ENCODE peak calls at places on chromosomes 2 and 18, in four cellular contexts. One of them, this sample, is unnamed. For H3K9me3, the result is how much of the 10 kb centered on the place peaks cover.

GRCh38 chr2:160368988-160369935 is 124.3 kb downstream of the RBMS1 start:
- DNase-seq in CD8-positive, alpha-beta memory T cell: no peak
- DNase-seq in HepG2: no peak
- DNase-seq in K562: no peak
- DNase-seq in this sample: no peak

GRCh38 chr18:48749768-48750167 is 201.0 kb downstream of the SMAD7 start:
- DNase-seq in HepG2: no peak
- DNase-seq in K562: no peak
- DNase-seq in CD8-positive, alpha-beta memory T cell: no peak
- DNase-seq in this sample: peak

GRCh38 chr2:3138621-3139020 is 239.0 kb downstream of the EIPR1 start:
- DNase-seq in K562: no peak
- DNase-seq in CD8-positive, alpha-beta memory T cell: no peak
- DNase-seq in HepG2: no peak
- DNase-seq in this sample: no peak

GRCh38 chr18:51666717-51667320 is 469.3 kb upstream of the MEX3C start:
- DNase-seq in HepG2: no peak
- DNase-seq in CD8-positive, alpha-beta memory T cell: no peak
- DNase-seq in K562: no peak
- DNase-seq in this sample: no peak

GRCh38 chr2:127664065-127664894 is 11.1 kb downstream of the LIMS2 start:
- DNase-seq in K562: no peak
- DNase-seq in CD8-positive, alpha-beta memory T cell: no peak
- DNase-seq in HepG2: no peak
- DNase-seq in this sample: peak

GRCh38 chr2:59342166-59342565 is 1101.0 kb upstream of the FANCL start:
- DNase-seq in CD8-positive, alpha-beta memory T cell: no peak
- DNase-seq in K562: no peak
- DNase-seq in HepG2: no peak
- DNase-seq in this sample: no peak

GRCh38 chr2:127324635-127325034 is 30.7 kb upstream of the ERCC3 start:
- DNase-seq in K562: peak
- DNase-seq in CD8-positive, alpha-beta memory T cell: no peak
- DNase-seq in HepG2: peak
- DNase-seq in this sample: no peak

GRCh38 chr2:191857406-191857805 is 10.5 kb upstream of the CAVIN2 start:
- DNase-seq in CD8-positive, alpha-beta memory T cell: no peak
- DNase-seq in HepG2: no peak
- DNase-seq in K562: no peak
- DNase-seq in this sample: no peak

GRCh38 chr2:85601771-85602475 is 575 bp downstream of the TMEM150A start:
- DNase-seq in CD8-positive, alpha-beta memory T cell: no peak
- DNase-seq in K562: peak
- DNase-seq in HepG2: peak
- DNase-seq in this sample: peak

GRCh38 chr2:172251231-172251630 is 148.5 kb upstream of the DLX2 start:
- DNase-seq in HepG2: no peak
- DNase-seq in K562: no peak
- DNase-seq in CD8-positive, alpha-beta memory T cell: no peak
- DNase-seq in this sample: no peak

GRCh38 chr2:49988816-49989215 is 834.5 kb upstream of the FSHR start:
- DNase-seq in CD8-positive, alpha-beta memory T cell: no peak
- DNase-seq in HepG2: no peak
- DNase-seq in K562: no peak
- DNase-seq in this sample: no peak

GRCh38 chr2:174673876-174674275 is 76.3 kb upstream of the WIPF1 start:
- DNase-seq in CD8-positive, alpha-beta memory T cell: no peak
- DNase-seq in K562: no peak
- DNase-seq in HepG2: no peak
- DNase-seq in this sample: no peak

GRCh38 chr2:47373747-47374146 is 29.2 kb upstream of the MSH2 start:
- DNase-seq in HepG2: peak
- DNase-seq in K562: peak
- DNase-seq in CD8-positive, alpha-beta memory T cell: no peak
- DNase-seq in this sample: no peak

GRCh38 chr18:25915907-25916306 is 174.5 kb downstream of the SS18 start:
- DNase-seq in HepG2: no peak
- DNase-seq in K562: no peak
- DNase-seq in CD8-positive, alpha-beta memory T cell: no peak
- DNase-seq in this sample: no peak

GRCh38 chr2:2731885-2732284 is 400.8 kb upstream of the MYT1L start:
- DNase-seq in CD8-positive, alpha-beta memory T cell: no peak
- DNase-seq in HepG2: no peak
- DNase-seq in K562: no peak
- DNase-seq in this sample: no peak

GRCh38 chr18:10059610-10060468 is 146.0 kb downstream of the VAPA start:
- DNase-seq in K562: no peak
- DNase-seq in CD8-positive, alpha-beta memory T cell: no peak
- DNase-seq in HepG2: no peak
- DNase-seq in this sample: peak

GRCh38 chr18:61572871-61573270 is 239.6 kb downstream of the CDH20 start:
- DNase-seq in CD8-positive, alpha-beta memory T cell: no peak
- DNase-seq in K562: no peak
- DNase-seq in HepG2: no peak
- DNase-seq in this sample: no peak

GRCh38 chr18:59085797-59086196 is 53.9 kb upstream of the SEC11C start:
- DNase-seq in HepG2: no peak
- DNase-seq in CD8-positive, alpha-beta memory T cell: no peak
- DNase-seq in K562: no peak
- DNase-seq in this sample: no peak

GRCh38 chr18:32769242-32770180 is 3.3 kb downstream of the KLHL14 start:
- DNase-seq in HepG2: peak
- DNase-seq in K562: no peak
- DNase-seq in CD8-positive, alpha-beta memory T cell: no peak
- DNase-seq in this sample: no peak

GRCh38 chr2:72973566-72974435 is 56.5 kb downstream of the EMX1 start:
- DNase-seq in HepG2: peak
- DNase-seq in K562: peak
- DNase-seq in CD8-positive, alpha-beta memory T cell: no peak
- DNase-seq in this sample: no peak

GRCh38 chr2:229884775-229885699 is 36.8 kb downstream of the TRIP12 start:
- DNase-seq in K562: no peak
- DNase-seq in CD8-positive, alpha-beta memory T cell: no peak
- DNase-seq in HepG2: no peak
- DNase-seq in this sample: no peak

GRCh38 chr2:66578067-66578852 is 143.3 kb downstream of the MEIS1 start:
- DNase-seq in CD8-positive, alpha-beta memory T cell: no peak
- DNase-seq in HepG2: no peak
- DNase-seq in K562: no peak
- DNase-seq in this sample: no peak

GRCh38 chr18:2984703-2985261 is 28.2 kb downstream of the LPIN2 start:
- DNase-seq in CD8-positive, alpha-beta memory T cell: no peak
- DNase-seq in HepG2: peak
- DNase-seq in K562: no peak
- DNase-seq in this sample: no peak

GRCh38 chr2:230356084-230356483 is 29.1 kb downstream of the SP140L start:
- DNase-seq in CD8-positive, alpha-beta memory T cell: no peak
- DNase-seq in K562: no peak
- DNase-seq in HepG2: peak
- DNase-seq in this sample: no peak

GRCh38 chr2:12824771-12825363 is 108.1 kb downstream of the TRIB2 start:
- DNase-seq in CD8-positive, alpha-beta memory T cell: no peak
- DNase-seq in HepG2: no peak
- DNase-seq in K562: no peak
- DNase-seq in this sample: peak

GRCh38 chr2:176106636-176107539 is at the start of gene HOXD11:
- DNase-seq in CD8-positive, alpha-beta memory T cell: no peak
- DNase-seq in HepG2: no peak
- DNase-seq in K562: no peak
- DNase-seq in this sample: no peak

GRCh38 chr2:133012847-133013734 is 343.1 kb upstream of the LYPD1 start:
- DNase-seq in HepG2: no peak
- DNase-seq in CD8-positive, alpha-beta memory T cell: no peak
- DNase-seq in K562: no peak
- DNase-seq in this sample: no peak

GRCh38 chr2:169768262-169768995 is 30.2 kb upstream of the SSB start:
- DNase-seq in K562: no peak
- DNase-seq in HepG2: no peak
- DNase-seq in CD8-positive, alpha-beta memory T cell: peak
- DNase-seq in this sample: no peak

GRCh38 chr2:74567862-74568261 is 13.3 kb downstream of the DOK1 start:
- DNase-seq in CD8-positive, alpha-beta memory T cell: no peak
- DNase-seq in HepG2: no peak
- DNase-seq in K562: no peak
- DNase-seq in this sample: no peak

GRCh38 chr2:135473567-135473966 is 57.5 kb downstream of the ZRANB3 start:
- DNase-seq in CD8-positive, alpha-beta memory T cell: no peak
- DNase-seq in K562: peak
- DNase-seq in HepG2: peak
- DNase-seq in this sample: no peak

GRCh38 chr2:117936871-117937428 is 76.9 kb downstream of the CCDC93 start:
- DNase-seq in HepG2: no peak
- DNase-seq in K562: no peak
- DNase-seq in CD8-positive, alpha-beta memory T cell: no peak
- DNase-seq in this sample: no peak

GRCh38 chr2:226424971-226425370 is 374.6 kb downstream of the IRS1 start:
- DNase-seq in HepG2: peak
- DNase-seq in K562: no peak
- DNase-seq in CD8-positive, alpha-beta memory T cell: no peak
- DNase-seq in this sample: no peak

GRCh38 chr2:239310401-239311061 is 90.3 kb downstream of the HDAC4 start:
- DNase-seq in CD8-positive, alpha-beta memory T cell: no peak
- DNase-seq in HepG2: no peak
- DNase-seq in K562: no peak
- DNase-seq in this sample: peak

GRCh38 chr18:2442726-2443275 is 128.5 kb downstream of the METTL4 start:
- DNase-seq in HepG2: no peak
- DNase-seq in K562: no peak
- DNase-seq in CD8-positive, alpha-beta memory T cell: no peak
- DNase-seq in this sample: no peak

GRCh38 chr2:14114275-14114674 is 518.2 kb upstream of the LRATD1 start:
- DNase-seq in CD8-positive, alpha-beta memory T cell: no peak
- DNase-seq in HepG2: no peak
- DNase-seq in K562: no peak
- DNase-seq in this sample: no peak

GRCh38 chr2:47035615-47036488 is 119.3 kb downstream of the STPG4 start:
- DNase-seq in HepG2: peak
- DNase-seq in K562: no peak
- DNase-seq in CD8-positive, alpha-beta memory T cell: no peak
- DNase-seq in this sample: no peak

GRCh38 chr2:46014911-46015654 is 282.1 kb upstream of the EPAS1 start:
- DNase-seq in K562: no peak
- DNase-seq in CD8-positive, alpha-beta memory T cell: no peak
- DNase-seq in HepG2: no peak
- DNase-seq in this sample: no peak

GRCh38 chr2:29250977-29251376 is 135.8 kb downstream of the CLIP4 start:
- DNase-seq in CD8-positive, alpha-beta memory T cell: no peak
- DNase-seq in K562: no peak
- DNase-seq in HepG2: no peak
- DNase-seq in this sample: no peak

GRCh38 chr2:69615078-69615630 is 28.4 kb downstream of the AAK1 start:
- DNase-seq in HepG2: peak
- DNase-seq in CD8-positive, alpha-beta memory T cell: no peak
- DNase-seq in K562: no peak
- DNase-seq in this sample: no peak

GRCh38 chr2:69615969-69616368 is 27.6 kb downstream of the AAK1 start:
- DNase-seq in CD8-positive, alpha-beta memory T cell: no peak
- DNase-seq in HepG2: no peak
- DNase-seq in K562: no peak
- DNase-seq in this sample: no peak

GRCh38 chr2:69616755-69617154 is 26.8 kb downstream of the AAK1 start:
- DNase-seq in HepG2: no peak
- DNase-seq in K562: no peak
- DNase-seq in CD8-positive, alpha-beta memory T cell: peak
- DNase-seq in this sample: no peak

GRCh38 chr2:69612197-69612596 is 31.3 kb downstream of the AAK1 start:
- DNase-seq in CD8-positive, alpha-beta memory T cell: no peak
- DNase-seq in HepG2: no peak
- DNase-seq in K562: no peak
- DNase-seq in this sample: no peak

GRCh38 chr2:69612707-69613106 is 30.8 kb downstream of the AAK1 start:
- DNase-seq in CD8-positive, alpha-beta memory T cell: no peak
- DNase-seq in K562: no peak
- DNase-seq in HepG2: no peak
- DNase-seq in this sample: no peak
- H3K9me3 ChIP-seq in CD8-positive, alpha-beta memory T cell: under half
- H3K9me3 ChIP-seq in K562: under half
- H3K9me3 ChIP-seq in HepG2: under half
- H3K9me3 ChIP-seq in this sample: under half

GRCh38 chr2:62672601-62673000 is 32.9 kb upstream of the EHBP1 start:
- DNase-seq in CD8-positive, alpha-beta memory T cell: no peak
- DNase-seq in HepG2: peak
- DNase-seq in K562: no peak
- DNase-seq in this sample: no peak

GRCh38 chr2:62669180-62669579 is 36.3 kb upstream of the EHBP1 start:
- DNase-seq in HepG2: no peak
- DNase-seq in K562: no peak
- DNase-seq in CD8-positive, alpha-beta memory T cell: no peak
- DNase-seq in this sample: no peak

DNA sequence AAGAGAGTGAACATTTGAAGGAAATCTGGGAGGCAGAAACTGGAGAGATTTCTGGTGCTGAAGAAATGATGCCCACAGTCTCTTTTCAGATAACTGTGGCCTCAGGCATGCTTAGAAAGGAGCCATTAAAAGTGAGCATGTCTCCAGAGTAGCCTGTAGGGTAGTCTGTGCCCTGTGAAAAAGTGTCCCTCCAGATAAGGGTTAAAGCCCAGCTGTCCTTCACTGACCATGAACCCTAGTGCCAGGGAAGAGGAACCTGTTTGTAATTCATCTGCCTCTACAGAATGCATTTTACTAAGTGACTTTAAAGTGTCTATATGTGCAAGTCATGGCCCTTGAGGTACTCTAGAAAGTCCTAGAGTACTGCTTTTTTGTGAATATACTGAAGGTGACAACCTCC is 30.5 kb upstream of the EHBP1 start:
- DNase-seq in HepG2: no peak
- DNase-seq in CD8-positive, alpha-beta memory T cell: no peak
- DNase-seq in K562: no peak
- DNase-seq in this sample: no peak
- H3K27ac ChIP-seq in HepG2: no peak
- H3K27ac ChIP-seq in CD8-positive, alpha-beta memory T cell: no peak
- H3K27ac ChIP-seq in K562: no peak
- H3K27ac ChIP-seq in this sample: no peak

GRCh38 chr2:170925923-170926322 is 3.1 kb upstream of the GORASP2 start:
- DNase-seq in HepG2: no peak
- DNase-seq in CD8-positive, alpha-beta memory T cell: no peak
- DNase-seq in K562: no peak
- DNase-seq in this sample: no peak

GRCh38 chr2:170924969-170925368 is 4.1 kb upstream of the GORASP2 start:
- DNase-seq in K562: no peak
- DNase-seq in HepG2: no peak
- DNase-seq in CD8-positive, alpha-beta memory T cell: no peak
- DNase-seq in this sample: no peak

GRCh38 chr2:170928824-170929685 is at the start of gene GORASP2:
- DNase-seq in HepG2: peak
- DNase-seq in K562: peak
- DNase-seq in CD8-positive, alpha-beta memory T cell: peak
- DNase-seq in this sample: peak

GRCh38 chr2:170928036-170928823 is 823 bp upstream of the GORASP2 start:
- DNase-seq in HepG2: peak
- DNase-seq in CD8-positive, alpha-beta memory T cell: no peak
- DNase-seq in K562: no peak
- DNase-seq in this sample: no peak

GRCh38 chr2:170926743-170927297 is 2.2 kb upstream of the GORASP2 start:
- DNase-seq in K562: no peak
- DNase-seq in HepG2: no peak
- DNase-seq in CD8-positive, alpha-beta memory T cell: no peak
- DNase-seq in this sample: no peak
- H3K9me3 ChIP-seq in K562: under half
- H3K9me3 ChIP-seq in HepG2: under half
- H3K9me3 ChIP-seq in CD8-positive, alpha-beta memory T cell: under half
- H3K9me3 ChIP-seq in this sample: under half

GRCh38 chr2:99404800-99405669 is 67.8 kb downstream of the EIF5B start:
- DNase-seq in K562: no peak
- DNase-seq in HepG2: no peak
- DNase-seq in CD8-positive, alpha-beta memory T cell: no peak
- DNase-seq in this sample: no peak
- H3K27ac ChIP-seq in K562: no peak
- H3K27ac ChIP-seq in HepG2: peak
- H3K27ac ChIP-seq in CD8-positive, alpha-beta memory T cell: no peak
- H3K27ac ChIP-seq in this sample: no peak